ENCODE peak calls at places on chromosome 18, in five cellular contexts. X is stimulated activated CD4-positive, alpha-beta T cell treated with anti-CD3 and anti-CD28 coated beads, TNF-alpha, amount 100 ng/mL, for 48 hours; Q is A549; B is iris pigment epithelial cell; G is activated CD8-positive, alpha-beta memory T cell treated with anti-CD3 and anti-CD28 coated beads, Interleukin-2, amount 50 U/mL, for 48 hours. K is an unnamed sample.

GRCh38 chr18:48529796-48530195 is 9.0 kb upstream of the CTIF start:
- DNase-seq in Q (no peak), X (no peak), B (peak), G (no peak), K (peak)

GRCh38 chr18:61379827-61380226 is 46.6 kb downstream of the CDH20 start:
- DNase-seq in Q (no peak), X (no peak), G (no peak), B (no peak), K (no peak)

GRCh38 chr18:4020026-4020425 is 435.1 kb downstream of the DLGAP1 start:
- DNase-seq in B (no peak), X (no peak), Q (no peak), G (no peak), K (peak)

GRCh38 chr18:13381907-13382682 is 163.5 kb downstream of the LDLRAD4 start:
- DNase-seq in G (peak), Q (no peak), B (peak), X (no peak), K (no peak)

GRCh38 chr18:21359746-21360145 is 117.7 kb downstream of the GREB1L start:
- DNase-seq in Q (no peak), X (no peak), G (no peak), B (no peak), K (no peak)

GRCh38 chr18:45874501-45875184 is 49.2 kb downstream of the SIGLEC15 start:
- DNase-seq in Q (no peak), G (peak), X (peak), B (peak), K (no peak)

GRCh38 chr18:49865401-49865800 is 52.1 kb upstream of the ACAA2 start:
- DNase-seq in Q (no peak), B (no peak), G (no peak), X (no peak), K (peak)

GRCh38 chr18:199768-200167 is 41.4 kb downstream of the USP14 start:
- DNase-seq in B (no peak), Q (no peak), G (no peak), X (no peak), K (no peak)

GRCh38 chr18:54086046-54086802 is 138.2 kb downstream of the MBD2 start:
- DNase-seq in B (no peak), X (no peak), G (no peak), Q (no peak), K (no peak)

GRCh38 chr18:49007663-49008062 is 56.9 kb upstream of the SMAD7 start:
- DNase-seq in G (no peak), B (no peak), Q (no peak), X (no peak), K (no peak)

GRCh38 chr18:57959278-57959677 is 84.7 kb upstream of the NEDD4L start:
- DNase-seq in G (no peak), X (no peak), B (peak), Q (peak), K (peak)

GRCh38 chr18:35749701-35750100 is 168.2 kb downstream of the GALNT1 start:
- DNase-seq in Q (no peak), G (no peak), X (no peak), B (no peak), K (peak)

GRCh38 chr18:56038258-56039030 is 450.5 kb upstream of the TCF4 start:
- DNase-seq in X (no peak), B (no peak), G (no peak), Q (no peak), K (no peak)

GRCh38 chr18:79540161-79540913 is 139.3 kb upstream of the CTDP1 start:
- DNase-seq in Q (no peak), X (no peak), G (no peak), B (no peak), K (peak)

GRCh38 chr18:14945984-14946383 is 198.0 kb downstream of the ANKRD30B start:
- DNase-seq in G (no peak), X (no peak), Q (no peak), B (no peak), K (no peak)

GRCh38 chr18:11995445-11996189 is 14.3 kb downstream of the IMPA2 start:
- DNase-seq in Q (peak), X (no peak), G (peak), B (peak), K (peak)

GRCh38 chr18:40485318-40485717 is 1469.7 kb upstream of the PIK3C3 start:
- DNase-seq in G (no peak), B (peak), Q (no peak), X (no peak), K (peak)

GRCh38 chr18:75268206-75268605 is 57.6 kb downstream of the TSHZ1 start:
- DNase-seq in X (no peak), G (no peak), B (no peak), Q (no peak), K (no peak)